ENCODE peak calls at places on chromosomes 3 and 15, in four cellular contexts. A, Q, P and L are unnamed samples.

GRCh38 chr3:65524544-65525070 is 514.1 kb downstream of the MAGI1 start:
- ATAC-seq in A (no peak), Q (no peak), P (no peak), L (no peak)

GRCh38 chr3:185984203-185984602 is 46.4 kb upstream of the TRA2B start:
- ATAC-seq in A (no peak), Q (no peak), P (no peak), L (no peak)

GRCh38 chr3:42501321-42501680 is 1.1 kb upstream of the VIPR1 start:
- ATAC-seq in A (no peak), Q (no peak), P (no peak), L (no peak)

GRCh38 chr3:148379763-148380162 is 317.9 kb upstream of the AGTR1 start:
- ATAC-seq in A (peak), Q (no peak), P (no peak), L (no peak)

GRCh38 chr15:66997212-66997611 is 68.2 kb upstream of the SMAD3 start:
- ATAC-seq in A (no peak), Q (no peak), P (no peak), L (no peak)

GRCh38 chr3:31285808-31286486 is 246.8 kb upstream of the STT3B start:
- ATAC-seq in A (no peak), Q (no peak), P (no peak), L (no peak)

GRCh38 chr15:45407786-45408185 is 29.4 kb upstream of the GATM start:
- ATAC-seq in A (no peak), Q (no peak), P (no peak), L (no peak)

GRCh38 chr15:92733090-92733933 is 77.7 kb upstream of the FAM174B start:
- ATAC-seq in A (no peak), Q (no peak), P (no peak), L (no peak)

GRCh38 chr3:23051240-23052140 is 151.6 kb upstream of the UBE2E2 start:
- ATAC-seq in A (no peak), Q (no peak), P (no peak), L (no peak)

GRCh38 chr3:119279101-119279554 is 15.1 kb upstream of the ARHGAP31 start:
- ATAC-seq in A (peak), Q (no peak), P (no peak), L (no peak)

GRCh38 chr3:12476238-12476897 is 7.9 kb upstream of the TSEN2 start:
- ATAC-seq in A (no peak), Q (no peak), P (no peak), L (no peak)

GRCh38 chr15:81362790-81363189 is 11.2 kb downstream of the TMC3 start:
- ATAC-seq in A (no peak), Q (no peak), P (no peak), L (no peak)

GRCh38 chr3:48690846-48691458 is 5.2 kb upstream of the NCKIPSD start:
- ATAC-seq in A (no peak), Q (no peak), P (no peak), L (no peak)

GRCh38 chr3:151283387-151283786 is 5.0 kb upstream of the P2RY14 start:
- ATAC-seq in A (no peak), Q (no peak), P (peak), L (no peak)

GRCh38 chr15:70091649-70092461 is 5.9 kb downstream of the TLE3 start:
- ATAC-seq in A (no peak), Q (no peak), P (no peak), L (no peak)